ENCODE peak calls at places on chromosomes 16 and 17, in five cellular contexts. L is dermis microvascular lymphatic vessel endothelial cell, Z is astrocyte of the hippocampus, W is T-helper 9 cell, G is HEK293T. R is an unnamed sample.

GRCh38 chr17:773467-774319 is 8.4 kb downstream of the GLOD4 start:
- DNase-seq in G (no peak), L (no peak), Z (peak; percentile 75), W (no peak), R (no peak)

GRCh38 chr16:84730406-84731106 is 30.8 kb downstream of the USP10 start:
- DNase-seq in Z (peak; percentile 92), L (peak; percentile 92), W (no peak), G (peak; percentile 45), R (no peak)

GRCh38 chr17:55273579-55274370 is 9.0 kb downstream of the HLF start:
- DNase-seq in G (no peak), W (no peak), L (no peak), Z (peak; percentile 82), R (no peak)

GRCh38 chr17:69300222-69300621 is 26.7 kb downstream of the ABCA5 start:
- DNase-seq in Z (no peak), W (no peak), L (no peak), G (no peak), R (no peak)

GRCh38 chr17:50100480-50100883 is 5.3 kb downstream of the PDK2 start:
- DNase-seq in Z (no peak), G (no peak), W (no peak), L (no peak), R (no peak)

GRCh38 chr16:73319747-73320146 is 271.8 kb upstream of the ZFHX3 start:
- DNase-seq in W (no peak), Z (no peak), G (no peak), L (no peak), R (no peak)

GRCh38 chr17:41149652-41149985 is at the start of gene KRTAP4-5:
- DNase-seq in G (no peak), L (no peak), Z (no peak), W (no peak), R (no peak)

GRCh38 chr16:66914541-66914940 is 4.1 kb downstream of the CDH16 start:
- DNase-seq in L (no peak), W (no peak), G (no peak), Z (no peak), R (no peak)

GRCh38 chr17:77143306-77143705 is 2.5 kb downstream of the SEC14L1 start:
- DNase-seq in G (no peak), W (no peak), Z (no peak), L (no peak), R (no peak)

GRCh38 chr17:78857266-78857665 is 16.7 kb upstream of the USP36 start:
- DNase-seq in L (no peak), Z (no peak), G (no peak), W (no peak), R (no peak)

GRCh38 chr16:69481901-69482341 is 57.5 kb downstream of the CYB5B start:
- DNase-seq in L (peak; percentile 98), Z (peak; percentile 46), G (no peak), W (no peak), R (no peak)

GRCh38 chr17:57311281-57312216 is 55.2 kb downstream of the MSI2 start:
- DNase-seq in G (no peak), Z (no peak), L (no peak), W (no peak), R (no peak)

GRCh38 chr17:45146166-45146565 is 2.1 kb upstream of the HEXIM1 start:
- DNase-seq in W (no peak), L (no peak), G (no peak), Z (no peak), R (no peak)

GRCh38 chr17:42087736-42088705 is 10.3 kb downstream of the ZNF385C start:
- DNase-seq in L (no peak), Z (no peak), G (no peak), W (no peak), R (no peak)

GRCh38 chr16:52812945-52813556 is 239.6 kb downstream of the CHD9NB start:
- DNase-seq in Z (peak; percentile 89), W (no peak), G (no peak), L (peak; percentile 76), R (no peak)

GRCh38 chr17:69058165-69058564 is 2.6 kb downstream of the ABCA9 start:
- DNase-seq in G (no peak), Z (no peak), L (no peak), W (no peak), R (no peak)

GRCh38 chr17:33982872-33983271 is 272.2 kb upstream of the CCL2 start:
- DNase-seq in G (no peak), L (no peak), Z (no peak), W (no peak), R (no peak)

GRCh38 chr17:19010729-19011505 is 6.4 kb upstream of the FAM83G start:
- DNase-seq in Z (no peak), L (peak; percentile 18), W (no peak), G (no peak), R (no peak)

GRCh38 chr16:361341-361871 is 8.9 kb upstream of the AXIN1 start:
- DNase-seq in Z (no peak), W (no peak), G (no peak), L (no peak), R (no peak)

GRCh38 chr17:64781013-64781392 is 118.9 kb upstream of the SMURF2 start:
- DNase-seq in G (no peak), Z (no peak), L (peak; percentile 40), W (no peak), R (no peak)

GRCh38 chr17:75587718-75588545 is at the start of gene MYO15B:
- DNase-seq in G (no peak), L (peak; percentile 55), W (peak; percentile 20), Z (peak; percentile 42), R (peak; percentile 72)

GRCh38 chr17:30225112-30225511 is 10.4 kb downstream of the SLC6A4 start:
- DNase-seq in Z (no peak), G (no peak), L (no peak), W (no peak), R (no peak)

GRCh38 chr16:1991588-1992474 is 2.1 kb downstream of the SYNGR3 start:
- DNase-seq in L (peak; percentile 95), W (peak; percentile 100), G (peak; percentile 98), Z (peak; percentile 96), R (peak; percentile 99)